ENCODE peak calls at places on chromosomes 16 and 17, in four cellular contexts. One of them, this sample, is unnamed.

GRCh38 chr16:54177857-54178490 is 108.6 kb downstream of the IRX3 start:
- DNase-seq in ovary: no peak
- DNase-seq in heart right ventricle: no peak
- DNase-seq in cardiac fibroblast: no peak
- DNase-seq in this sample: no peak

GRCh38 chr17:34246872-34247271 is 8.2 kb upstream of the CCL2 start:
- DNase-seq in ovary: no peak
- DNase-seq in heart right ventricle: no peak
- DNase-seq in cardiac fibroblast: no peak
- DNase-seq in this sample: no peak

GRCh38 chr16:84378567-84378966 is 10.2 kb downstream of the ATP2C2 start:
- DNase-seq in ovary: no peak
- DNase-seq in heart right ventricle: no peak
- DNase-seq in cardiac fibroblast: no peak
- DNase-seq in this sample: no peak

GRCh38 chr17:28551421-28552186 is 820 bp downstream of the UNC119 start:
- DNase-seq in ovary: no peak
- DNase-seq in heart right ventricle: no peak
- DNase-seq in cardiac fibroblast: no peak
- DNase-seq in this sample: peak; percentile 33

GRCh38 chr17:19769946-19770652 is 22.0 kb upstream of the ALDH3A1 start:
- DNase-seq in ovary: no peak
- DNase-seq in heart right ventricle: no peak
- DNase-seq in cardiac fibroblast: peak; percentile 50
- DNase-seq in this sample: peak; percentile 98

GRCh38 chr16:29820730-29821662 is 734 bp downstream of the MVP start:
- DNase-seq in ovary: peak; percentile 74
- DNase-seq in heart right ventricle: no peak
- DNase-seq in cardiac fibroblast: no peak
- DNase-seq in this sample: no peak

GRCh38 chr17:44353656-44354331 is 8.7 kb downstream of the GRN start:
- DNase-seq in ovary: peak; percentile 46
- DNase-seq in heart right ventricle: peak; percentile 54
- DNase-seq in cardiac fibroblast: no peak
- DNase-seq in this sample: no peak

GRCh38 chr17:80457236-80457856 is 19.1 kb downstream of the NPTX1 start:
- DNase-seq in ovary: no peak
- DNase-seq in heart right ventricle: no peak
- DNase-seq in cardiac fibroblast: no peak
- DNase-seq in this sample: no peak

GRCh38 chr17:27523712-27524111 is 67.5 kb downstream of the KSR1 start:
- DNase-seq in ovary: no peak
- DNase-seq in heart right ventricle: no peak
- DNase-seq in cardiac fibroblast: no peak
- DNase-seq in this sample: no peak

GRCh38 chr17:18203308-18203707 is 19.7 kb downstream of the ALKBH5 start:
- DNase-seq in ovary: no peak
- DNase-seq in heart right ventricle: no peak
- DNase-seq in cardiac fibroblast: no peak
- DNase-seq in this sample: no peak

GRCh38 chr16:27932542-27933178 is 130.9 kb downstream of the GSG1L start:
- DNase-seq in ovary: no peak
- DNase-seq in heart right ventricle: no peak
- DNase-seq in cardiac fibroblast: no peak
- DNase-seq in this sample: no peak

GRCh38 chr17:68437979-68438877 is 19.1 kb downstream of the WIPI1 start:
- DNase-seq in ovary: no peak
- DNase-seq in heart right ventricle: peak; percentile 47
- DNase-seq in cardiac fibroblast: peak; percentile 55
- DNase-seq in this sample: peak; percentile 74

GRCh38 chr17:50470451-50470850 is 1.8 kb upstream of the CHAD start:
- DNase-seq in ovary: no peak
- DNase-seq in heart right ventricle: no peak
- DNase-seq in cardiac fibroblast: no peak
- DNase-seq in this sample: no peak

GRCh38 chr17:9350083-9350482 is 225.5 kb downstream of the STX8 start:
- DNase-seq in ovary: no peak
- DNase-seq in heart right ventricle: no peak
- DNase-seq in cardiac fibroblast: peak; percentile 82
- DNase-seq in this sample: peak; percentile 95

GRCh38 chr17:50088952-50089825 is 6.0 kb upstream of the PDK2 start:
- DNase-seq in ovary: no peak
- DNase-seq in heart right ventricle: no peak
- DNase-seq in cardiac fibroblast: no peak
- DNase-seq in this sample: no peak

GRCh38 chr17:17888821-17889220 is 52.0 kb upstream of the SREBF1 start:
- DNase-seq in ovary: no peak
- DNase-seq in heart right ventricle: no peak
- DNase-seq in cardiac fibroblast: no peak
- DNase-seq in this sample: no peak

GRCh38 chr16:81831722-81832126 is 52.6 kb downstream of the PLCG2 start:
- DNase-seq in ovary: no peak
- DNase-seq in heart right ventricle: peak; percentile 37
- DNase-seq in cardiac fibroblast: no peak
- DNase-seq in this sample: no peak

GRCh38 chr16:17423195-17423594 is 47.6 kb downstream of the XYLT1 start:
- DNase-seq in ovary: no peak
- DNase-seq in heart right ventricle: no peak
- DNase-seq in cardiac fibroblast: no peak
- DNase-seq in this sample: no peak

GRCh38 chr16:67177743-67178699 is 5.7 kb downstream of the MATCAP1 start:
- DNase-seq in ovary: no peak
- DNase-seq in heart right ventricle: peak; percentile 71
- DNase-seq in cardiac fibroblast: peak; percentile 59
- DNase-seq in this sample: peak; percentile 57

GRCh38 chr16:48687421-48688038 is 77.5 kb upstream of the N4BP1 start:
- DNase-seq in ovary: peak; percentile 12
- DNase-seq in heart right ventricle: peak; percentile 20
- DNase-seq in cardiac fibroblast: peak; percentile 78
- DNase-seq in this sample: peak; percentile 71

GRCh38 chr16:84933774-84934571 is 77.4 kb downstream of the ZDHHC7 start:
- DNase-seq in ovary: peak; percentile 86
- DNase-seq in heart right ventricle: peak; percentile 86
- DNase-seq in cardiac fibroblast: peak; percentile 38
- DNase-seq in this sample: peak; percentile 53

GRCh38 chr17:17874478-17874877 is 37.7 kb upstream of the SREBF1 start:
- DNase-seq in ovary: no peak
- DNase-seq in heart right ventricle: no peak
- DNase-seq in cardiac fibroblast: no peak
- DNase-seq in this sample: peak; percentile 47

GRCh38 chr16:57544129-57544653 is 1.7 kb downstream of the ADGRG5 start:
- DNase-seq in ovary: no peak
- DNase-seq in heart right ventricle: no peak
- DNase-seq in cardiac fibroblast: no peak
- DNase-seq in this sample: no peak

GRCh38 chr17:7204828-7205461 is 14.7 kb downstream of the DLG4 start:
- DNase-seq in ovary: peak; percentile 93
- DNase-seq in heart right ventricle: peak; percentile 90
- DNase-seq in cardiac fibroblast: peak; percentile 89
- DNase-seq in this sample: peak; percentile 90

GRCh38 chr17:17059301-17059890 is 17.1 kb downstream of the MPRIP start:
- DNase-seq in ovary: no peak
- DNase-seq in heart right ventricle: no peak
- DNase-seq in cardiac fibroblast: no peak
- DNase-seq in this sample: no peak

GRCh38 chr17:63382826-63383225 is 63.3 kb downstream of the CYB561 start:
- DNase-seq in ovary: no peak
- DNase-seq in heart right ventricle: no peak
- DNase-seq in cardiac fibroblast: no peak
- DNase-seq in this sample: no peak

GRCh38 chr17:2240541-2240940 is 63.0 kb downstream of the SMG6 start:
- DNase-seq in ovary: no peak
- DNase-seq in heart right ventricle: no peak
- DNase-seq in cardiac fibroblast: peak; percentile 64
- DNase-seq in this sample: peak; percentile 67

GRCh38 chr16:69712914-69713581 is 13.3 kb downstream of the NQO1 start:
- DNase-seq in ovary: no peak
- DNase-seq in heart right ventricle: no peak
- DNase-seq in cardiac fibroblast: peak; percentile 12
- DNase-seq in this sample: no peak

GRCh38 chr17:46977348-46977747 is 1.7 kb downstream of the RPRML start:
- DNase-seq in ovary: no peak
- DNase-seq in heart right ventricle: no peak
- DNase-seq in cardiac fibroblast: peak; percentile 27
- DNase-seq in this sample: peak; percentile 34
- H3K4me3 ChIP-seq in ovary: no peak overlapping the region
- H3K4me3 ChIP-seq in heart right ventricle: no peak overlapping the region
- H3K4me3 ChIP-seq in cardiac fibroblast: no peak overlapping the region
- H3K4me3 ChIP-seq in this sample: no peak overlapping the region

GRCh38 chr17:75679706-75680201 is 12.6 kb downstream of the SAP30BP start:
- DNase-seq in ovary: no peak
- DNase-seq in heart right ventricle: no peak
- DNase-seq in cardiac fibroblast: peak; percentile 59
- DNase-seq in this sample: peak; percentile 56
- TF ChIP-seq CTCF in ovary: no peak
- TF ChIP-seq CTCF in heart right ventricle: peak; percentile 48
- TF ChIP-seq CTCF in cardiac fibroblast: peak; percentile 16
- TF ChIP-seq CTCF in this sample: peak; percentile 11

GRCh38 chr16:65118866-65119265 is 3.0 kb downstream of the CDH11 start:
- DNase-seq in ovary: peak; percentile 19
- DNase-seq in heart right ventricle: no peak
- DNase-seq in cardiac fibroblast: no peak
- DNase-seq in this sample: peak; percentile 34
- H3K4me3 ChIP-seq in ovary: no peak overlapping the region
- H3K4me3 ChIP-seq in heart right ventricle: no peak overlapping the region
- H3K4me3 ChIP-seq in cardiac fibroblast: peak overlapping the region; percentile 94
- H3K4me3 ChIP-seq in this sample: peak overlapping the region; percentile 97

GRCh38 chr16:65576631-65577030 is 454.8 kb upstream of the CDH11 start:
- DNase-seq in ovary: no peak
- DNase-seq in heart right ventricle: no peak
- DNase-seq in cardiac fibroblast: no peak
- DNase-seq in this sample: no peak
- TF ChIP-seq CTCF in ovary: no peak
- TF ChIP-seq CTCF in heart right ventricle: peak; percentile 13
- TF ChIP-seq CTCF in cardiac fibroblast: no peak
- TF ChIP-seq CTCF in this sample: no peak